ENCODE peak calls at places on chromosomes 13 and 19, in six cellular contexts. One of them, this sample, is unnamed.

GRCh38 chr13:109494955-109495354 is 291.4 kb downstream of the IRS2 start:
- DNase-seq in cardiac fibroblast: peak
- DNase-seq in GM03348: peak
- DNase-seq in T-helper 9 cell: no peak
- DNase-seq in EL: peak
- DNase-seq in central memory CD4-positive, alpha-beta T cell: no peak
- DNase-seq in this sample: no peak

GRCh38 chr19:56476671-56477428 is at the start of gene ZNF667:
- DNase-seq in cardiac fibroblast: peak
- DNase-seq in GM03348: peak
- DNase-seq in T-helper 9 cell: no peak
- DNase-seq in EL: peak
- DNase-seq in central memory CD4-positive, alpha-beta T cell: peak
- DNase-seq in this sample: no peak

GRCh38 chr19:14944456-14944855 is 3.2 kb downstream of the OR7C2 start:
- DNase-seq in cardiac fibroblast: no peak
- DNase-seq in GM03348: no peak
- DNase-seq in T-helper 9 cell: no peak
- DNase-seq in EL: no peak
- DNase-seq in central memory CD4-positive, alpha-beta T cell: no peak
- DNase-seq in this sample: no peak

GRCh38 chr13:68176486-68176885 is 946.4 kb upstream of the PCDH9 start:
- DNase-seq in cardiac fibroblast: peak
- DNase-seq in GM03348: no peak
- DNase-seq in T-helper 9 cell: no peak
- DNase-seq in EL: no peak
- DNase-seq in central memory CD4-positive, alpha-beta T cell: no peak
- DNase-seq in this sample: no peak

GRCh38 chr19:9008667-9009066 is 1.5 kb downstream of the MUC16 start:
- DNase-seq in cardiac fibroblast: no peak
- DNase-seq in GM03348: no peak
- DNase-seq in T-helper 9 cell: no peak
- DNase-seq in EL: no peak
- DNase-seq in central memory CD4-positive, alpha-beta T cell: no peak
- DNase-seq in this sample: no peak

GRCh38 chr19:11194657-11195056 is 2.7 kb downstream of the KANK2 start:
- DNase-seq in cardiac fibroblast: no peak
- DNase-seq in GM03348: no peak
- DNase-seq in T-helper 9 cell: no peak
- DNase-seq in EL: no peak
- DNase-seq in central memory CD4-positive, alpha-beta T cell: no peak
- DNase-seq in this sample: no peak

GRCh38 chr19:54430306-54431254 is 15.3 kb downstream of the TTYH1 start:
- DNase-seq in cardiac fibroblast: peak
- DNase-seq in GM03348: peak
- DNase-seq in T-helper 9 cell: peak
- DNase-seq in EL: peak
- DNase-seq in central memory CD4-positive, alpha-beta T cell: no peak
- DNase-seq in this sample: no peak

GRCh38 chr19:18999016-18999758 is 34.1 kb downstream of the SUGP2 start:
- DNase-seq in cardiac fibroblast: peak
- DNase-seq in GM03348: no peak
- DNase-seq in T-helper 9 cell: no peak
- DNase-seq in EL: peak
- DNase-seq in central memory CD4-positive, alpha-beta T cell: no peak
- DNase-seq in this sample: no peak

GRCh38 chr19:52221831-52222375 is 32.1 kb downstream of the PPP2R1A start:
- DNase-seq in cardiac fibroblast: peak
- DNase-seq in GM03348: no peak
- DNase-seq in T-helper 9 cell: no peak
- DNase-seq in EL: peak
- DNase-seq in central memory CD4-positive, alpha-beta T cell: no peak
- DNase-seq in this sample: no peak

GRCh38 chr19:46350758-46351159 is 3.9 kb downstream of the PPP5C start:
- DNase-seq in cardiac fibroblast: no peak
- DNase-seq in GM03348: no peak
- DNase-seq in T-helper 9 cell: no peak
- DNase-seq in EL: no peak
- DNase-seq in central memory CD4-positive, alpha-beta T cell: no peak
- DNase-seq in this sample: no peak

GRCh38 chr13:99312493-99312883 is 5.3 kb upstream of the GPR183 start:
- DNase-seq in cardiac fibroblast: peak
- DNase-seq in GM03348: peak
- DNase-seq in T-helper 9 cell: no peak
- DNase-seq in EL: peak
- DNase-seq in central memory CD4-positive, alpha-beta T cell: no peak
- DNase-seq in this sample: no peak

GRCh38 chr13:27510082-27510481 is 59.7 kb upstream of the MTIF3 start:
- DNase-seq in cardiac fibroblast: no peak
- DNase-seq in GM03348: no peak
- DNase-seq in T-helper 9 cell: no peak
- DNase-seq in EL: no peak
- DNase-seq in central memory CD4-positive, alpha-beta T cell: no peak
- DNase-seq in this sample: no peak

GRCh38 chr19:15394426-15394825 is 14.8 kb upstream of the AKAP8 start:
- DNase-seq in cardiac fibroblast: no peak
- DNase-seq in GM03348: no peak
- DNase-seq in T-helper 9 cell: no peak
- DNase-seq in EL: no peak
- DNase-seq in central memory CD4-positive, alpha-beta T cell: no peak
- DNase-seq in this sample: no peak

GRCh38 chr19:8127311-8127710 is 22.1 kb downstream of the FBN3 start:
- DNase-seq in cardiac fibroblast: no peak
- DNase-seq in GM03348: no peak
- DNase-seq in T-helper 9 cell: no peak
- DNase-seq in EL: no peak
- DNase-seq in central memory CD4-positive, alpha-beta T cell: no peak
- DNase-seq in this sample: no peak

GRCh38 chr13:40438999-40439797 is 227.2 kb downstream of the FOXO1 start:
- DNase-seq in cardiac fibroblast: peak
- DNase-seq in GM03348: peak
- DNase-seq in T-helper 9 cell: no peak
- DNase-seq in EL: no peak
- DNase-seq in central memory CD4-positive, alpha-beta T cell: no peak
- DNase-seq in this sample: peak

GRCh38 chr19:4369109-4369887 is 25.9 kb downstream of the MPND start:
- DNase-seq in cardiac fibroblast: no peak
- DNase-seq in GM03348: no peak
- DNase-seq in T-helper 9 cell: peak
- DNase-seq in EL: no peak
- DNase-seq in central memory CD4-positive, alpha-beta T cell: peak
- DNase-seq in this sample: peak

GRCh38 chr19:33443638-33444195 is 70.2 kb downstream of the CEBPG start:
- DNase-seq in cardiac fibroblast: no peak
- DNase-seq in GM03348: no peak
- DNase-seq in T-helper 9 cell: no peak
- DNase-seq in EL: no peak
- DNase-seq in central memory CD4-positive, alpha-beta T cell: no peak
- DNase-seq in this sample: no peak

GRCh38 chr19:17757125-17757524 is 5.8 kb downstream of the FCHO1 start:
- DNase-seq in cardiac fibroblast: peak
- DNase-seq in GM03348: peak
- DNase-seq in T-helper 9 cell: no peak
- DNase-seq in EL: peak
- DNase-seq in central memory CD4-positive, alpha-beta T cell: no peak
- DNase-seq in this sample: no peak

GRCh38 chr19:43329989-43330388 is 23.5 kb upstream of the CD177 start:
- DNase-seq in cardiac fibroblast: no peak
- DNase-seq in GM03348: no peak
- DNase-seq in T-helper 9 cell: no peak
- DNase-seq in EL: no peak
- DNase-seq in central memory CD4-positive, alpha-beta T cell: no peak
- DNase-seq in this sample: no peak

GRCh38 chr19:58058428-58058827 is 654 bp upstream of the ZNF135 start:
- DNase-seq in cardiac fibroblast: no peak
- DNase-seq in GM03348: no peak
- DNase-seq in T-helper 9 cell: no peak
- DNase-seq in EL: no peak
- DNase-seq in central memory CD4-positive, alpha-beta T cell: no peak
- DNase-seq in this sample: no peak

GRCh38 chr13:46181799-46182490 is at the start of gene LCP1:
- DNase-seq in cardiac fibroblast: no peak
- DNase-seq in GM03348: no peak
- DNase-seq in T-helper 9 cell: peak
- DNase-seq in EL: no peak
- DNase-seq in central memory CD4-positive, alpha-beta T cell: peak
- DNase-seq in this sample: peak

GRCh38 chr19:41575998-41576397 is at the start of gene CEACAM21:
- DNase-seq in cardiac fibroblast: no peak
- DNase-seq in GM03348: no peak
- DNase-seq in T-helper 9 cell: no peak
- DNase-seq in EL: no peak
- DNase-seq in central memory CD4-positive, alpha-beta T cell: peak
- DNase-seq in this sample: peak

This sample was measured in T-helper 2 cell treated with Interferon-gamma antibody and Interleukin-4, amounts not matched to agents 5 μg/mL and 100 μg/mL, for 36 hours.